ENCODE peak calls at places on chromosome 6, in four cellular contexts. U, A, G and B are unnamed samples.

GRCh38 chr6:38155144-38155543 is 335.6 kb downstream of the ZFAND3 start:
- DNase-seq in A (peak; percentile 35), G (no peak), U (peak; percentile 16), B (no peak)

GRCh38 chr6:33126101-33126714 is 50.4 kb downstream of the HLA-DPB1 start:
- DNase-seq in U (peak; percentile 35), G (peak; percentile 79), A (peak; percentile 12), B (no peak)

GRCh38 chr6:10307476-10307875 is 107.4 kb downstream of the TFAP2A start:
- DNase-seq in G (no peak), A (no peak), U (no peak), B (no peak)

GRCh38 chr6:52517502-52518278 is 59.2 kb downstream of the TRAM2 start:
- DNase-seq in G (peak; percentile 92), U (peak; percentile 78), A (peak; percentile 98), B (no peak)

GRCh38 chr6:143510991-143511891 is at the start of gene FUCA2:
- DNase-seq in A (peak; percentile 87), U (peak; percentile 84), G (peak; percentile 98), B (peak; percentile 51)

GRCh38 chr6:138036955-138037592 is 70.1 kb downstream of the PERP start:
- DNase-seq in A (peak; percentile 12), U (no peak), G (no peak), B (no peak)

GRCh38 chr6:16212276-16212675 is 26.1 kb upstream of the GMPR start:
- DNase-seq in G (no peak), U (no peak), A (no peak), B (no peak)

GRCh38 chr6:139371421-139372253 is 2.8 kb downstream of the CITED2 start:
- DNase-seq in G (no peak), U (no peak), A (peak; percentile 50), B (no peak)

GRCh38 chr6:168345896-168346754 is 26.5 kb upstream of the DACT2 start:
- DNase-seq in A (no peak), G (no peak), U (no peak), B (no peak)

GRCh38 chr6:137995371-137995770 is 111.8 kb downstream of the PERP start:
- DNase-seq in G (no peak), U (no peak), A (no peak), B (no peak)

GRCh38 chr6:84569882-84570281 is 194.5 kb downstream of the TBX18 start:
- DNase-seq in G (no peak), U (no peak), A (no peak), B (no peak)

GRCh38 chr6:68226460-68226859 is 408.6 kb upstream of the ADGRB3 start:
- DNase-seq in A (no peak), G (peak; percentile 68), U (no peak), B (no peak)

GRCh38 chr6:111843347-111844147 is 29.7 kb downstream of the FYN start:
- DNase-seq in U (no peak), A (no peak), G (peak; percentile 88), B (no peak)

DNA sequence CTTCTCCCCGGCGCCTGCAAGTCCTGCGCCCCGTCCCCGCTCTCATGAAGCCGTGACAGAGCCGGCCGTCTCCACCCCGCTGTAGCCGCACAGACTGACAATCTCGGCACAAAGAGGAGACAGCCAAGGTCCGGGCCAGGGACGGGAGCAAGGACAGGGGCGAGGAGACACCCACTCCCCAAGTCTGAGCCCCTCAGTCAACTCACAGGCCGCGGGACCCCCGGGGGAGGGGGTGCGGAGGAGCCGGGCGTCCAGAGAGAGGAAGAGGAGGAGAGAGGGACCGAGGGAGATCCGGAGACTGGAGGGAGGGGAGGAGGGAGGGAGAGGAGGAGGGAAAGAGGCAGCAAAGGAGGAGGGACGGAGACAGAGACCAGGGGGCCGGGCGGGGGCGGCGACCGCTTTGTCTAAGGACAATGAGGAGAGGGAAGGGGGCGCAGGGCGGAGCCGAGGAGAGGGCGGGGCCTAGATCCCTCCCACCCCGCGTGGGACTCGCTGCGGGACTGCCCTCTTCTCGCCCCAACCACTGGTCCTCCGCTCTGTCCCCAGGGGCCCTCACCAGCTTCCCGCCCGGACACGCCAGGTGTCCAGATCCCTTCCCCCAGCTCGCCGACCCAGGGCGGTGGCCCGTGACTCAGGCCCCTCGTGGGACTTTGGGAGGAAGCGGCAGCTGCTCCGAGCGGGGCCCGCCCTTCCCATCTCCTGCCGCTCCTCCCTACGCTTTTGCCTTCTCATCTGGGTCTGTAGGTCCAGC is 638 bp upstream of the PPP1R18 start:
- DNase-seq in U (peak; percentile 85), A (peak; percentile 96), G (peak; percentile 96), B (peak; percentile 94)
- TF ChIP-seq POLR2A in U (no peak), A (peak; percentile 34), G (peak; percentile 76), B (peak; percentile 62)

DNA sequence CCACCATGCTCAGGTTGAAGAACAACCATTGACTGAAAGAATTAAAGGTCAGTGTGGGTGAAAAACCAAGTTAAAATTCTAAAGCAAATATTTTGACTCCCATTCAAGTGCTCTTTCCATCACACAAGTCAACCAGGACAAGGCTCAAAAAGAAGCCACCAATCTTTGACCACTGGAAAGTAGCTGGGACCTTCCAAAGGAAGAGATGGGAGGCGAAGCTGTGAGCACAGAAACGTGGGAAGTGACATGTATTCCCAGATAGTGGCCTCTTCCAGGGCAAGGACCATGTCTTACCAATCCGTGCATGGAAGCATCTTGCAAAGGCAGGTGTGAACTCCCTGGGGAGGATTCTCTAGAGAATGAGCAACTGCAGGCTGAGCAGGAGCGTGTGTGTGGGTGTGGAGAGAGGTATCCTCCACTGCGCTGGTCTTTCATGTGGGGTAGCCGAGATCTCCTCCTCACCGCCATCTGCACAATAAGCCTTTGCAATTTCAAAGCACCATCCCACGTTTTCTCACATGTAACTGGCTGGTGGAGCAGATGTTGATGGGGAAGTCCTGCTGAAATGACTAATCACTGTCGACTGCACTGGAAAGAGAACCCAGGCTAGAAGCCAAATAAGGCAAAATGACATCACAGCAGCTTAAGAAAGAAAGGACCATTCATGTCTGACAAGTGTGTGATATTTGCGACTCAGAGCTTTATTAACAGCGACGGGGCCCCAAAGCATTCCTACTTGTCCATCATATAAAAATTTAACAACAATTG is 189.4 kb upstream of the RREB1 start:
- DNase-seq in U (peak; percentile 44), A (peak; percentile 59), G (peak; percentile 41), B (peak; percentile 91)
- TF ChIP-seq SMC3 in U (no peak), A (no peak), G (no peak), B (no peak)

DNA sequence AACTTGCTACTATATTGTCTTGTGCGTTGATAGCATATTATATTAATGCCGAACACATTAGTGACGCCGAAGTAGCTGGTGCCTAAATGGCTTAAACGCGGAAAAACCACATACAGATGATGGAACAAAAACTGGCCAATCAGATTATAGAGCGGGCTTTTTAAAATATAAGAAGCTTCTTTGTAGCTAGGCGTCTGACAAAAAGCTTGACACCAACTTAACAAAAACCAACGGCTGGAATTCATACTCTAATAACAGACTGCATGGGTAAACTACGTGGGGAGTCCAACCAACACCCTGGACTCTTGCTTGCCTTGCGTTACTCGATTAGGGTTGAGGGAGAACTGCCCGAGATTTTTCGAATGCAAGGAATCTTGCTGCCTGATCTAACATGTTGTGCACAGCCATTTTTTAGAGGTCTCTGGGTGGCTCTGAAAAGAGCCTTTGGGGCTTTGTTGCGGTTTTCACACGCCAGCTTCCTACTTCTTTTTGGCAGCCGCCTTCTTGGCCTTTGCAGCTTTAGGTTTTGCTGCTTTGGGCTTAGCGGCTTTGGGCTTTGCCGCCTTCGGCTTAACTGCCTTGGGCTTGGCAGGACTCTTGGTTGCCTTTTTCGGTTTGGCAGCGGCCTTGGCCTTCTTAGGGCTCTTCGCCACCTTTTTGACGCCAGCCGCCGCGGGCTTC is 45.7 kb downstream of the OR2B2 start:
- DNase-seq in G (peak; percentile 48), U (peak; percentile 23), A (peak; percentile 68), B (peak; percentile 74)
- TF ChIP-seq POLR2A in G (no peak), U (no peak), A (no peak), B (no peak)

DNA sequence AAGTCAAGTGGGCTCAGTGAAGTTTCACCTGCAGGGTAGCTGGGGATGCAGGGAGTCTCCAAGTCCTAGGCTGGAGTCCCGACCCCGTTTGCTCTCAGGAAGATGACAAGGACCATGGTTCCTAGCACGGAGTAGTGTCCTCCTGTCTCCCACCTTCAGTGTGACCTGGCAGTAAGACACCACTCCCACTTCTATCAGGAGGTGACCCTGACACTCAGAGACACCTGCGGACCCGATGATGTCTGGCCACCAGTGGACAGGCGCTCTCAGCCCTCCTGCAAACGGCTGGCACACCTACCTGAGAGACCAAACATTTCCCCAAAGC is 1.1 kb downstream of the SOD2 start:
- DNase-seq in G (peak; percentile 33), U (no peak), A (no peak), B (no peak)
- TF ChIP-seq SMC3 in G (no peak), U (no peak), A (no peak), B (no peak)

DNA sequence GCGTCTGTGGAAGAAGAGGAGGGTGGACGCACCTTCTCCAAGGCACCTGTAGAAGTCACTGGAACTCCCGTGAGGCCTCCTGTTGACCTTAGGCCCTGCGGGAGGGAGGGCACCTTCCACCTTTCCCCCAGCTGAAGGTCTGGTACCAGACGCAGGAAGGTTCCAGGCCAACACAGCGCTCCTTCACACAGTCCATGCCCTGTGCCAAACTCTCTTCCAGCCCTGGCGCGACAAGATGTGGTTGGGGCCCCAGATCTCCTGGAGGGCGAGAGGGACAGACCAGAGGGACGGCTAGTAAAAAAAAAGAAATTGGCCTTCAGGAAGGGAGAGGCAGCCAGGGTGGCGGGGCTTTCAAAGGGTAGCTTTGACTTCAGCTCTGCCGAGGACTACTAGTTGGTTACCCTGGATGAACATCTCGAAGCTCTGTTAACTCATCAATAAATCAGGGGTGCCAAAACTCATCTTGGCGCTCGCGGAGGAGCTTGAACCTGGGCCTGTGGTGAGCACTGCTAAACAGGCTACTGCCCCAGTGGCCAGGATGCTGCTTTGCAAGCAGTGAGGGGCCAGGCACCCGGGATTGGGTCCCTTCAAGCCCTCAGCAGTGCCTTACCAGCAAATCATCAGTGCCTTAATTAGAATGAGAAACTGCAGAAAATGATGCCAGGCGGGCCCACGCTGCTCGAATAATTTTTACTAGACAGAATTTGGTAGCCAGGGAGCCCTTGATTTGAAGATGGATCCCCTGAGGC is 14.9 kb downstream of the AARS2 start:
- DNase-seq in A (no peak), G (no peak), U (peak; percentile 20), B (no peak)
- TF ChIP-seq POLR2A in A (no peak), G (peak; percentile 41), U (no peak), B (no peak)